ENCODE peak calls at places on chromosomes 6 and 20, in five cellular contexts. One of them, this sample, is unnamed.

GRCh38 chr20:63169731-63170130 is 46.2 kb downstream of the YTHDF1 start:
- DNase-seq in activated B cell treated with CpG ODN at 0.5 μM for 24 hours: no peak
- DNase-seq in stimulated activated CD4-positive, alpha-beta T cell treated with anti-CD3 and anti-CD28 coated beads, Interleukin-12 subunit alpha, Interleukin-12 subunit beta, amount 100 ng/mL, for 24 hours: no peak
- DNase-seq in substantia nigra: no peak
- DNase-seq in AG20443: no peak
- DNase-seq in this sample: no peak

GRCh38 chr6:123677897-123678296 is 41.1 kb upstream of the TRDN start:
- DNase-seq in AG20443: no peak
- DNase-seq in substantia nigra: no peak
- DNase-seq in stimulated activated CD4-positive, alpha-beta T cell treated with anti-CD3 and anti-CD28 coated beads, Interleukin-12 subunit alpha, Interleukin-12 subunit beta, amount 100 ng/mL, for 24 hours: no peak
- DNase-seq in activated B cell treated with CpG ODN at 0.5 μM for 24 hours: no peak
- DNase-seq in this sample: no peak

GRCh38 chr6:37988131-37988530 is 168.6 kb downstream of the ZFAND3 start:
- DNase-seq in substantia nigra: no peak
- DNase-seq in AG20443: no peak
- DNase-seq in activated B cell treated with CpG ODN at 0.5 μM for 24 hours: no peak
- DNase-seq in stimulated activated CD4-positive, alpha-beta T cell treated with anti-CD3 and anti-CD28 coated beads, Interleukin-12 subunit alpha, Interleukin-12 subunit beta, amount 100 ng/mL, for 24 hours: no peak
- DNase-seq in this sample: no peak

GRCh38 chr20:63362426-63363009 is 1.4 kb upstream of the CHRNA4 start:
- DNase-seq in substantia nigra: no peak
- DNase-seq in stimulated activated CD4-positive, alpha-beta T cell treated with anti-CD3 and anti-CD28 coated beads, Interleukin-12 subunit alpha, Interleukin-12 subunit beta, amount 100 ng/mL, for 24 hours: no peak
- DNase-seq in AG20443: no peak
- DNase-seq in activated B cell treated with CpG ODN at 0.5 μM for 24 hours: no peak
- DNase-seq in this sample: no peak

GRCh38 chr6:160355001-160355400 is 6.8 kb downstream of the SLC22A3 start:
- DNase-seq in stimulated activated CD4-positive, alpha-beta T cell treated with anti-CD3 and anti-CD28 coated beads, Interleukin-12 subunit alpha, Interleukin-12 subunit beta, amount 100 ng/mL, for 24 hours: no peak
- DNase-seq in AG20443: no peak
- DNase-seq in substantia nigra: no peak
- DNase-seq in activated B cell treated with CpG ODN at 0.5 μM for 24 hours: no peak
- DNase-seq in this sample: no peak

GRCh38 chr6:11232968-11233626 is 629 bp upstream of the NEDD9 start:
- DNase-seq in AG20443: peak
- DNase-seq in substantia nigra: no peak
- DNase-seq in stimulated activated CD4-positive, alpha-beta T cell treated with anti-CD3 and anti-CD28 coated beads, Interleukin-12 subunit alpha, Interleukin-12 subunit beta, amount 100 ng/mL, for 24 hours: no peak
- DNase-seq in activated B cell treated with CpG ODN at 0.5 μM for 24 hours: no peak
- DNase-seq in this sample: no peak

GRCh38 chr20:51011479-51011878 is 11.4 kb downstream of the KCNG1 start:
- DNase-seq in activated B cell treated with CpG ODN at 0.5 μM for 24 hours: no peak
- DNase-seq in substantia nigra: no peak
- DNase-seq in AG20443: no peak
- DNase-seq in stimulated activated CD4-positive, alpha-beta T cell treated with anti-CD3 and anti-CD28 coated beads, Interleukin-12 subunit alpha, Interleukin-12 subunit beta, amount 100 ng/mL, for 24 hours: no peak
- DNase-seq in this sample: no peak

GRCh38 chr20:36836591-36837329 is 39.2 kb upstream of the TLDC2 start:
- DNase-seq in AG20443: no peak
- DNase-seq in activated B cell treated with CpG ODN at 0.5 μM for 24 hours: no peak
- DNase-seq in substantia nigra: no peak
- DNase-seq in stimulated activated CD4-positive, alpha-beta T cell treated with anti-CD3 and anti-CD28 coated beads, Interleukin-12 subunit alpha, Interleukin-12 subunit beta, amount 100 ng/mL, for 24 hours: peak
- DNase-seq in this sample: peak

GRCh38 chr6:34514593-34515472 is 41.3 kb downstream of the SPDEF start:
- DNase-seq in substantia nigra: no peak
- DNase-seq in AG20443: peak
- DNase-seq in stimulated activated CD4-positive, alpha-beta T cell treated with anti-CD3 and anti-CD28 coated beads, Interleukin-12 subunit alpha, Interleukin-12 subunit beta, amount 100 ng/mL, for 24 hours: no peak
- DNase-seq in activated B cell treated with CpG ODN at 0.5 μM for 24 hours: no peak
- DNase-seq in this sample: no peak